ENCODE peak calls at places on chromosomes 12 and 14, in four cellular contexts. R is A549, F is cardiac fibroblast, H is psoas muscle. G is an unnamed sample.

GRCh38 chr12:49665384-49665783 is 41.8 kb downstream of the FMNL3 start:
- DNase-seq in F (peak; percentile 41), H (no peak), R (no peak), G (no peak)

GRCh38 chr14:103133213-103134140 is 10.2 kb downstream of the TNFAIP2 start:
- DNase-seq in F (no peak), R (no peak), H (no peak), G (no peak)

GRCh38 chr12:114689075-114689994 is 5.4 kb upstream of the TBX3 start:
- DNase-seq in H (no peak), F (no peak), R (no peak), G (no peak)

GRCh38 chr14:70640938-70641547 is 673 bp upstream of the TTC9 start:
- DNase-seq in H (peak; percentile 77), F (no peak), R (peak; percentile 61), G (no peak)

GRCh38 chr12:3597526-3598210 is 106.7 kb downstream of the PRMT8 start:
- DNase-seq in R (no peak), F (no peak), H (no peak), G (peak; percentile 10)

GRCh38 chr12:109534456-109534855 is 38.8 kb downstream of the MMAB start:
- DNase-seq in H (no peak), F (no peak), R (no peak), G (no peak)

GRCh38 chr12:80129895-80130535 is 30.7 kb downstream of the OTOGL start:
- DNase-seq in F (peak; percentile 77), R (no peak), H (no peak), G (no peak)

GRCh38 chr14:96160030-96160912 is 44.4 kb upstream of the BDKRB2 start:
- DNase-seq in H (no peak), F (no peak), R (no peak), G (no peak)

GRCh38 chr12:92784356-92784755 is 81.6 kb downstream of the PLEKHG7 start:
- DNase-seq in F (peak; percentile 6), H (no peak), R (no peak), G (no peak)

GRCh38 chr12:92466391-92467305 is 236.1 kb upstream of the PLEKHG7 start:
- DNase-seq in R (no peak), H (peak; percentile 21), F (no peak), G (no peak)

GRCh38 chr12:67068773-67069450 is 200.2 kb upstream of the CAND1 start:
- DNase-seq in R (peak; percentile 37), H (peak; percentile 27), F (peak; percentile 33), G (no peak)

GRCh38 chr14:102231476-102232347 is 73.3 kb downstream of the MOK start:
- DNase-seq in R (no peak), H (no peak), F (no peak), G (no peak)

GRCh38 chr12:80268924-80269749 is 169.8 kb downstream of the OTOGL start:
- DNase-seq in F (peak; percentile 39), H (no peak), R (peak; percentile 7), G (no peak)

GRCh38 chr12:31558521-31558920 is 32.4 kb downstream of the DENND5B start:
- DNase-seq in H (no peak), R (no peak), F (peak; percentile 11), G (no peak)

GRCh38 chr12:16175893-16176292 is 101.6 kb downstream of the SLC15A5 start:
- DNase-seq in H (no peak), F (peak; percentile 20), R (no peak), G (no peak)

GRCh38 chr14:42224053-42224888 is 617.6 kb downstream of the LRFN5 start:
- DNase-seq in F (peak; percentile 79), H (peak; percentile 24), R (peak; percentile 19), G (no peak)

GRCh38 chr12:64616221-64616620 is 5.9 kb downstream of the RASSF3 start:
- DNase-seq in F (peak; percentile 67), H (no peak), R (no peak), G (no peak)

GRCh38 chr14:37195327-37195726 is 2.4 kb upstream of the MIPOL1 start:
- DNase-seq in R (no peak), H (no peak), F (no peak), G (no peak)

GRCh38 chr12:48810817-48811453 is 7.4 kb upstream of the CACNB3 start:
- DNase-seq in F (peak; percentile 83), H (no peak), R (no peak), G (no peak)

GRCh38 chr12:57693317-57693658 is 644 bp upstream of the OS9 start:
- DNase-seq in H (no peak), R (no peak), F (no peak), G (no peak)

GRCh38 chr14:100486025-100486828 is 101.0 kb downstream of the BEGAIN start:
- DNase-seq in H (peak; percentile 71), R (peak; percentile 53), F (peak; percentile 68), G (no peak)

GRCh38 chr12:12804011-12804410 is 9.1 kb upstream of the DDX47 start:
- DNase-seq in H (no peak), R (peak; percentile 61), F (no peak), G (no peak)

GRCh38 chr12:113887906-113888305 is 78.2 kb downstream of the RBM19 start:
- DNase-seq in R (no peak), H (no peak), F (no peak), G (no peak)

GRCh38 chr12:72957454-72957853 is 685.3 kb downstream of the TRHDE start:
- DNase-seq in R (no peak), H (no peak), F (no peak), G (no peak)

GRCh38 chr12:102568151-102568815 is 87.9 kb upstream of the IGF1 start:
- DNase-seq in R (no peak), F (no peak), H (no peak), G (no peak)

GRCh38 chr12:2372735-2373134 is 319.9 kb downstream of the CACNA1C start:
- DNase-seq in R (no peak), H (peak; percentile 37), F (no peak), G (no peak)

GRCh38 chr12:20421338-20421890 is 53.1 kb downstream of the PDE3A start:
- DNase-seq in R (no peak), H (no peak), F (no peak), G (no peak)

GRCh38 chr12:120321382-120322202 is 6.0 kb downstream of the PLA2G1B start:
- DNase-seq in H (no peak), R (no peak), F (no peak), G (no peak)

GRCh38 chr14:37585101-37585479 is 10.0 kb downstream of the FOXA1 start:
- DNase-seq in H (no peak), R (no peak), F (no peak), G (no peak)

GRCh38 chr14:95514131-95515079 is 2.0 kb downstream of the SYNE3 start:
- DNase-seq in F (no peak), H (no peak), R (no peak), G (no peak)

GRCh38 chr14:90507428-90507827 is 110.6 kb downstream of the CALM1 start:
- DNase-seq in F (no peak), H (no peak), R (no peak), G (no peak)
- TF ChIP-seq CTCF in F (no peak), H (no peak), R (no peak), G (no peak)

DNA sequence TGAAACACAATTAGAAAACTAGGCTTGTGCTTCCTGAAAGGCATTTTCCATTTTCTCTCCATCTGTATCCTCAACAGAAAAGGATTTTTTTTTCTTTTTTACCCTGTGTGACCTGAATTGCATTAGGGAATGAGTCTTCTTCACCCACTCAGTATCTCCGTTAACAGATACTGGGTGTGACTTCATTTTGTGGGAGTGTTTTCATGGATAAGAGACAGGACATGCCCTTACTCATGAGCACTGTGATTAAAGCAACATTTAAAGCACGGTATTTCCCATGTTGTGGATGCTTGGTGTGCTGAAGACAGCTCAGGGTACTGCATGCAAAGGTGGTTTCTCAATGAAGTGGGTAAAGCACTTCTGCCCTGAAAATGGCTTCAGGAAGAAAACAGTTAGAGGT is 1397.3 kb upstream of the TMEM132C start:
- DNase-seq in R (no peak), H (no peak), F (no peak), G (no peak)
- TF ChIP-seq CTCF in R (no peak), H (no peak), F (no peak), G (no peak)

GRCh38 chr14:24297190-24297964 is 2.2 kb downstream of the DHRS1 start:
- DNase-seq in F (peak; percentile 31), R (peak; percentile 62), H (no peak), G (no peak)
- TF ChIP-seq CTCF in F (peak; percentile 40), R (peak; percentile 58), H (peak; percentile 19), G (peak; percentile 48)

DNA sequence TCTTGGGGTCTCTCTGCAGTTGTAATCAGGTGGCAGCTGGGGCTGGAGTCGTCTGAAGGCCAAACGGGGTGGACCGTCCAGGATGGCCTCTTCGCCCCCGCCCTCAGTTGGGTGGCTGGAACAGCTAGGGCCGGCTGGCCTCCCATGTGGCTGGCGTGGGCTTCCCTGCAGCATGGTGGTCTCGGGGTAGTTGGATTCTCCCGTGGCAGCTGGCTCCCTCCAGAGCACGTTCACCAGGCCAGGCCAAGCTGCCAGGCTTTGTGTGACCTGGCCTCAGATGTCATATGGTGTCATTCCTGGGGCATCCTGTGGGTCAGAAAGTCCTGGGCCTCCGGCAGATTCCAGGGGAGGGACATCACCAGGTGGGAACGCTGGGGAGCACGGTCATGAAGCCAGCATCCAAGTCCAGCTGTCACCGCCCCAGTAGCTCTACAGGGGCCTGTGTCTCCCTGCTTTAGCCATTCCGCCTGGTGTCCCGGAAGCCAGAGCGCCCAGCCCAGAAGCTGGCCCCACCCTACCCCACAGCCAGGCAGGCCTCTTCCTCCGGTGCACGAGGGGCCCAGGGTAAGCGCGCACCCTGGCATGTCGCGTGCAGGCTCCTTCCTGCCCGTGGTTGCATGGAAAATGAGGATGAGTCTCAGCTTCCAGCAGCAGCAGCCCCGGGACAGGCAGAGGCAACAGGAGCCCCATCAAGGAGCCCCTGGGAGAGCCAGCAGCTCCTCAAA is 1.3 kb upstream of the NUDT14 start:
- DNase-seq in R (no peak), F (no peak), H (no peak), G (no peak)
- TF ChIP-seq CTCF in R (no peak), F (no peak), H (no peak), G (no peak)